ENCODE peak calls at places on chromosomes 7 and 10, in four cellular contexts. G, U, D and W are unnamed samples.

GRCh38 chr10:124106241-124106905 is 13.0 kb upstream of the CHST15 start:
- DNase-seq in G (peak), D (peak), U (no peak), W (no peak)

GRCh38 chr10:60910543-60910942 is 33.4 kb downstream of the RHOBTB1 start:
- DNase-seq in G (no peak), U (no peak), D (peak), W (no peak)

GRCh38 chr10:91210014-91210413 is 10.4 kb upstream of the PCGF5 start:
- DNase-seq in U (no peak), D (no peak), G (no peak), W (no peak)

GRCh38 chr10:34762603-34763299 is 52.3 kb downstream of the PARD3 start:
- DNase-seq in D (no peak), U (no peak), G (no peak), W (no peak)

GRCh38 chr10:30873408-30873807 is 158.3 kb downstream of the ZNF438 start:
- DNase-seq in D (no peak), U (no peak), G (no peak), W (no peak)

GRCh38 chr10:63208981-63209380 is 75.9 kb downstream of the NRBF2 start:
- DNase-seq in G (peak), U (no peak), D (no peak), W (peak)

GRCh38 chr10:49606981-49607535 is 3.1 kb upstream of the SLC18A3 start:
- DNase-seq in U (peak), D (peak), G (peak), W (peak)

GRCh38 chr7:8115547-8116402 is 146.2 kb downstream of the ICA1 start:
- DNase-seq in D (no peak), G (no peak), U (no peak), W (no peak)

GRCh38 chr10:75723319-75723965 is 292.0 kb downstream of the LRMDA start:
- DNase-seq in D (no peak), G (no peak), U (no peak), W (no peak)

GRCh38 chr7:114853189-114853588 is 68.7 kb upstream of the MDFIC start:
- DNase-seq in D (no peak), G (no peak), U (no peak), W (no peak)

GRCh38 chr7:140674899-140675701 is 2.4 kb downstream of the ADCK2 start:
- DNase-seq in G (peak), U (peak), D (peak), W (peak)

GRCh38 chr10:51389415-51390342 is 309.7 kb downstream of the CSTF2T start:
- DNase-seq in G (peak), U (peak), D (peak), W (peak)

GRCh38 chr7:155021699-155022145 is 18.8 kb upstream of the PAXIP1 start:
- DNase-seq in G (no peak), U (no peak), D (peak), W (peak)

GRCh38 chr10:105181616-105182015 is 540.5 kb downstream of the SORCS3 start:
- DNase-seq in G (no peak), D (no peak), U (no peak), W (peak)

GRCh38 chr7:84757756-84758155 is 429.1 kb downstream of the SEMA3D start:
- DNase-seq in U (no peak), D (no peak), G (no peak), W (no peak)

GRCh38 chr7:98978672-98979071 is 100.3 kb downstream of the TRRAP start:
- DNase-seq in G (no peak), D (no peak), U (no peak), W (no peak)

GRCh38 chr7:47610506-47611044 is 28.7 kb upstream of the TNS3 start:
- DNase-seq in D (no peak), G (peak), U (no peak), W (no peak)

GRCh38 chr10:4688620-4689019 is 137.4 kb upstream of the AKR1E2 start:
- DNase-seq in G (no peak), D (no peak), U (no peak), W (no peak)

GRCh38 chr10:69883256-69883655 is 81.5 kb downstream of the COL13A1 start:
- DNase-seq in D (no peak), U (no peak), G (no peak), W (peak)
- H2BK5ac ChIP-seq in D (no peak), U (no peak), G (no peak), W (no peak)

GRCh38 chr7:24337180-24337579 is 53.2 kb downstream of the NPY start:
- DNase-seq in G (no peak), D (no peak), U (peak), W (peak)
- H3K4me3 ChIP-seq in G (no peak), D (no peak), U (no peak), W (no peak)

GRCh38 chr10:1687606-1688005 is 49.7 kb downstream of the ADARB2 start:
- DNase-seq in D (no peak), U (no peak), G (no peak), W (no peak)
- H2BK5ac ChIP-seq in D (no peak), U (no peak), G (no peak), W (no peak)

GRCh38 chr10:132571565-132572544 is 34.3 kb downstream of the INPP5A start:
- DNase-seq in G (peak), U (peak), D (peak), W (peak)
- H3K4me3 ChIP-seq in G (no peak), U (no peak), D (peak), W (no peak)

DNA sequence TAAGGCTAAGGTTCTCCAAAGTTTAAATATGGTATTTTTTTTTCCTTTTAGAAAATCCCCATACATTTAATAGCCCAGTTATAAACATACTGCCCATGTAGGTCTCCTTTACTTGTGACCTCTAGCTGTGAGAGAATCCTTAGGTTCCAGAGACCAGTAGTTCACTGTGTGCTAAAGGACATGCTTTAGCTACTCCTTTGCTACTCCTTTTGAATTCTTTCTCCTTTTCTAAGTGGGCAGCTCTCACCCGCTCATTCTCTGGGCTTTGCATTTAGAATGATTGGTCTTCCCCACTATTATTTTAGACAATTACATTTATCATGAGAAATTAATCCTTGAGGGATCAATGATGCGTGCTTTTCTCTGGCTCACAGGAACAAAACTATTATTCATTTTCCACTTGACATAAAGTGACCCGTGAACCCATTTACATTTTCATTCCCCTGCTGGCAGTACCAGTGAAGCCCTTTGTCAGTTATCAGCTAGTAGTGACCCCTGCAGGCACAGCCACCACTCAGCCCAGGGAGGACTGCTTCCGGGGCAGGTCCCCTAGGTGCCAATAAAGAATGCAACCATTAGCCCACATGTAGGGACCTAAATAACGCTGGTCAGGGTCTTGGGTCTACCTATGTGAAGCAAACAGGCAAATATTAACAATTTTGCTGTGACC is 844.3 kb downstream of the CNTNAP2 start:
- DNase-seq in G (no peak), U (no peak), D (no peak), W (peak)
- H2BK5ac ChIP-seq in G (no peak), U (no peak), D (no peak), W (no peak)